ENCODE peak calls at places on chromosomes 7 and 10, in five cellular contexts. F is stimulated activated naive CD4-positive, alpha-beta T cell; Y is stimulated activated CD4-positive, alpha-beta T cell treated with anti-CD3 and anti-CD28 coated beads, Interleukin-1b, Interleukin-23, amount 100 ng/mL, for 48 hours; D is NCI-H2171 treated with DMSO at 0.1 percent for 48 hours; V is GDM1. G is an unnamed sample.

GRCh38 chr10:26839966-26840627 is 20.7 kb downstream of the ABI1 start:
- DNase-seq in F (no peak), Y (no peak), D (peak; percentile 29), V (no peak), G (no peak)

GRCh38 chr7:93873998-93874574 is 16.5 kb downstream of the TFPI2 start:
- DNase-seq in F (no peak), Y (no peak), D (no peak), V (no peak), G (no peak)

GRCh38 chr7:143376396-143376795 is 4.7 kb upstream of the ZYX start:
- DNase-seq in F (no peak), Y (no peak), D (no peak), V (peak; percentile 25), G (no peak)

GRCh38 chr7:14734839-14735321 is 167.7 kb downstream of the DGKB start:
- DNase-seq in F (no peak), Y (no peak), D (no peak), V (no peak), G (no peak)

GRCh38 chr7:96870201-96870600 is 135.2 kb upstream of the DLX6 start:
- DNase-seq in F (no peak), Y (no peak), D (no peak), V (no peak), G (no peak)

GRCh38 chr10:116287906-116288501 is 15.0 kb upstream of the GFRA1 start:
- DNase-seq in F (no peak), Y (no peak), D (peak; percentile 69), V (no peak), G (no peak)

GRCh38 chr7:73606801-73607691 is 17.3 kb downstream of the MLXIPL start:
- DNase-seq in F (peak; percentile 64), Y (peak; percentile 47), D (peak; percentile 46), V (peak; percentile 25), G (no peak)

GRCh38 chr10:33193867-33194521 is 140.5 kb downstream of the NRP1 start:
- DNase-seq in F (no peak), Y (no peak), D (no peak), V (no peak), G (no peak)

GRCh38 chr7:1703475-1704325 is 33.6 kb downstream of the ELFN1 start:
- DNase-seq in F (no peak), Y (no peak), D (no peak), V (no peak), G (no peak)

GRCh38 chr7:124330741-124331407 is 298.0 kb upstream of the TMEM229A start:
- DNase-seq in F (no peak), Y (no peak), D (no peak), V (no peak), G (no peak)

GRCh38 chr7:4681922-4682620 is at the start of gene FOXK1:
- DNase-seq in F (peak; percentile 72), Y (peak; percentile 79), D (peak; percentile 65), V (peak; percentile 88), G (no peak)

GRCh38 chr10:124864421-124865193 is 63.0 kb downstream of the ABRAXAS2 start:
- DNase-seq in F (no peak), Y (no peak), D (peak; percentile 29), V (no peak), G (no peak)

GRCh38 chr10:46553238-46554049 is 3.0 kb downstream of the GPRIN2 start:
- DNase-seq in F (no peak), Y (no peak), D (no peak), V (no peak), G (no peak)

GRCh38 chr10:93992400-93993030 is 1.2 kb upstream of the PLCE1 start:
- DNase-seq in F (no peak), Y (no peak), D (no peak), V (no peak), G (no peak)

GRCh38 chr10:23191764-23192395 is at the start of gene PTF1A:
- DNase-seq in F (no peak), Y (no peak), D (no peak), V (no peak), G (no peak)

GRCh38 chr10:116688241-116688711 is 54.1 kb downstream of the HSPA12A start:
- DNase-seq in F (no peak), Y (no peak), D (no peak), V (no peak), G (no peak)

GRCh38 chr7:78176186-78176585 is 377.6 kb downstream of the PHTF2 start:
- DNase-seq in F (no peak), Y (no peak), D (no peak), V (no peak), G (no peak)

GRCh38 chr10:118969014-118969413 is 60.5 kb upstream of the NANOS1 start:
- DNase-seq in F (no peak), Y (no peak), D (no peak), V (no peak), G (no peak)

GRCh38 chr7:100566018-100566531 is 7.6 kb downstream of the SAP25 start:
- DNase-seq in F (no peak), Y (no peak), D (no peak), V (no peak), G (no peak)

GRCh38 chr10:130018253-130018652 is 54.2 kb upstream of the EBF3 start:
- DNase-seq in F (no peak), Y (no peak), D (peak; percentile 8), V (peak; percentile 7), G (no peak)

GRCh38 chr10:43079823-43080222 is 3.0 kb downstream of the RET start:
- DNase-seq in F (no peak), Y (no peak), D (no peak), V (peak; percentile 37), G (no peak)

GRCh38 chr10:4191354-4191753 is 406.3 kb upstream of the KLF6 start:
- DNase-seq in F (no peak), Y (no peak), D (no peak), V (no peak), G (no peak)

GRCh38 chr7:100745184-100745583 is 11.8 kb downstream of the ZAN start:
- DNase-seq in F (no peak), Y (no peak), D (no peak), V (no peak), G (no peak)

GRCh38 chr10:31669367-31669766 is 259.3 kb downstream of the ARHGAP12 start:
- DNase-seq in F (no peak), Y (no peak), D (no peak), V (no peak), G (no peak)

GRCh38 chr7:122902751-122903495 is 16.7 kb upstream of the CADPS2 start:
- DNase-seq in F (no peak), Y (no peak), D (no peak), V (no peak), G (no peak)

GRCh38 chr10:131249238-131249956 is 62.1 kb downstream of the TCERG1L start:
- DNase-seq in F (no peak), Y (no peak), D (no peak), V (no peak), G (no peak)

GRCh38 chr7:44157116-44158059 is 16.3 kb upstream of the MYL7 start:
- DNase-seq in F (no peak), Y (no peak), D (no peak), V (no peak), G (no peak)

GRCh38 chr7:41149576-41149975 is 553.3 kb downstream of the INHBA start:
- DNase-seq in F (no peak), Y (no peak), D (no peak), V (no peak), G (no peak)

GRCh38 chr7:47734287-47734948 is 152.5 kb upstream of the TNS3 start:
- DNase-seq in F (no peak), Y (no peak), D (no peak), V (no peak), G (no peak)